ENCODE peak calls at places on chromosomes 4 and X, in nine cellular contexts. One of them, this sample, is unnamed.

GRCh38 chrX:9835585-9836210 is 49.5 kb downstream of the SHROOM2 start:
- DNase-seq in stimulated activated CD4-positive, alpha-beta T cell treated with anti-CD3 and anti-CD28 coated beads, Interleukin-15, amount 100 ng/mL, for 1 hour: no peak
- DNase-seq in effector CD8-positive, alpha-beta T cell: no peak
- DNase-seq in NCI-H1436: no peak
- DNase-seq in adrenal gland: peak
- DNase-seq in astrocyte of the spinal cord: no peak
- DNase-seq in activated CD4-positive, alpha-beta T cell treated with anti-CD3 and anti-CD28 coated beads, Interleukin-2, amount 10 ng/mL, durations not matched to agents 7 days and 5 days: no peak
- DNase-seq in naive B cell: no peak
- DNase-seq in stimulated activated CD8-positive, alpha-beta memory T cell treated with anti-CD3 and anti-CD28 coated beads, Interleukin-4, amount 100 ng/mL, for 4 hours: no peak
- DNase-seq in this sample: no peak

GRCh38 chr4:7943211-7943610 is 3.5 kb upstream of the AFAP1 start:
- DNase-seq in NCI-H1436: no peak
- DNase-seq in stimulated activated CD4-positive, alpha-beta T cell treated with anti-CD3 and anti-CD28 coated beads, Interleukin-15, amount 100 ng/mL, for 1 hour: no peak
- DNase-seq in naive B cell: no peak
- DNase-seq in activated CD4-positive, alpha-beta T cell treated with anti-CD3 and anti-CD28 coated beads, Interleukin-2, amount 10 ng/mL, durations not matched to agents 7 days and 5 days: no peak
- DNase-seq in stimulated activated CD8-positive, alpha-beta memory T cell treated with anti-CD3 and anti-CD28 coated beads, Interleukin-4, amount 100 ng/mL, for 4 hours: no peak
- DNase-seq in effector CD8-positive, alpha-beta T cell: no peak
- DNase-seq in astrocyte of the spinal cord: no peak
- DNase-seq in adrenal gland: no peak
- DNase-seq in this sample: no peak

GRCh38 chr4:15117270-15117946 is 115.1 kb downstream of the CPEB2 start:
- DNase-seq in activated CD4-positive, alpha-beta T cell treated with anti-CD3 and anti-CD28 coated beads, Interleukin-2, amount 10 ng/mL, durations not matched to agents 7 days and 5 days: no peak
- DNase-seq in stimulated activated CD4-positive, alpha-beta T cell treated with anti-CD3 and anti-CD28 coated beads, Interleukin-15, amount 100 ng/mL, for 1 hour: no peak
- DNase-seq in naive B cell: no peak
- DNase-seq in NCI-H1436: no peak
- DNase-seq in effector CD8-positive, alpha-beta T cell: no peak
- DNase-seq in astrocyte of the spinal cord: no peak
- DNase-seq in adrenal gland: no peak
- DNase-seq in stimulated activated CD8-positive, alpha-beta memory T cell treated with anti-CD3 and anti-CD28 coated beads, Interleukin-4, amount 100 ng/mL, for 4 hours: no peak
- DNase-seq in this sample: no peak

GRCh38 chr4:100828986-100829685 is 311.3 kb upstream of the EMCN start:
- DNase-seq in activated CD4-positive, alpha-beta T cell treated with anti-CD3 and anti-CD28 coated beads, Interleukin-2, amount 10 ng/mL, durations not matched to agents 7 days and 5 days: no peak
- DNase-seq in naive B cell: no peak
- DNase-seq in effector CD8-positive, alpha-beta T cell: no peak
- DNase-seq in stimulated activated CD8-positive, alpha-beta memory T cell treated with anti-CD3 and anti-CD28 coated beads, Interleukin-4, amount 100 ng/mL, for 4 hours: no peak
- DNase-seq in stimulated activated CD4-positive, alpha-beta T cell treated with anti-CD3 and anti-CD28 coated beads, Interleukin-15, amount 100 ng/mL, for 1 hour: no peak
- DNase-seq in adrenal gland: no peak
- DNase-seq in astrocyte of the spinal cord: peak
- DNase-seq in NCI-H1436: no peak
- DNase-seq in this sample: no peak

GRCh38 chrX:9538544-9539045 is 73.7 kb downstream of the TBL1X start:
- DNase-seq in NCI-H1436: peak
- DNase-seq in naive B cell: no peak
- DNase-seq in adrenal gland: no peak
- DNase-seq in stimulated activated CD4-positive, alpha-beta T cell treated with anti-CD3 and anti-CD28 coated beads, Interleukin-15, amount 100 ng/mL, for 1 hour: no peak
- DNase-seq in activated CD4-positive, alpha-beta T cell treated with anti-CD3 and anti-CD28 coated beads, Interleukin-2, amount 10 ng/mL, durations not matched to agents 7 days and 5 days: no peak
- DNase-seq in astrocyte of the spinal cord: no peak
- DNase-seq in stimulated activated CD8-positive, alpha-beta memory T cell treated with anti-CD3 and anti-CD28 coated beads, Interleukin-4, amount 100 ng/mL, for 4 hours: no peak
- DNase-seq in effector CD8-positive, alpha-beta T cell: no peak
- DNase-seq in this sample: no peak

GRCh38 chrX:123184199-123184857 is at the start of gene GRIA3:
- DNase-seq in naive B cell: no peak
- DNase-seq in adrenal gland: peak
- DNase-seq in effector CD8-positive, alpha-beta T cell: no peak
- DNase-seq in stimulated activated CD4-positive, alpha-beta T cell treated with anti-CD3 and anti-CD28 coated beads, Interleukin-15, amount 100 ng/mL, for 1 hour: no peak
- DNase-seq in NCI-H1436: no peak
- DNase-seq in stimulated activated CD8-positive, alpha-beta memory T cell treated with anti-CD3 and anti-CD28 coated beads, Interleukin-4, amount 100 ng/mL, for 4 hours: no peak
- DNase-seq in activated CD4-positive, alpha-beta T cell treated with anti-CD3 and anti-CD28 coated beads, Interleukin-2, amount 10 ng/mL, durations not matched to agents 7 days and 5 days: no peak
- DNase-seq in astrocyte of the spinal cord: peak
- DNase-seq in this sample: no peak

GRCh38 chr4:6898763-6899162 is 10.9 kb upstream of the TBC1D14 start:
- DNase-seq in naive B cell: no peak
- DNase-seq in effector CD8-positive, alpha-beta T cell: no peak
- DNase-seq in stimulated activated CD8-positive, alpha-beta memory T cell treated with anti-CD3 and anti-CD28 coated beads, Interleukin-4, amount 100 ng/mL, for 4 hours: no peak
- DNase-seq in astrocyte of the spinal cord: no peak
- DNase-seq in activated CD4-positive, alpha-beta T cell treated with anti-CD3 and anti-CD28 coated beads, Interleukin-2, amount 10 ng/mL, durations not matched to agents 7 days and 5 days: no peak
- DNase-seq in NCI-H1436: no peak
- DNase-seq in stimulated activated CD4-positive, alpha-beta T cell treated with anti-CD3 and anti-CD28 coated beads, Interleukin-15, amount 100 ng/mL, for 1 hour: no peak
- DNase-seq in adrenal gland: no peak
- DNase-seq in this sample: no peak

GRCh38 chr4:87458913-87459312 is 36.5 kb downstream of the NUDT9 start:
- DNase-seq in stimulated activated CD4-positive, alpha-beta T cell treated with anti-CD3 and anti-CD28 coated beads, Interleukin-15, amount 100 ng/mL, for 1 hour: no peak
- DNase-seq in stimulated activated CD8-positive, alpha-beta memory T cell treated with anti-CD3 and anti-CD28 coated beads, Interleukin-4, amount 100 ng/mL, for 4 hours: no peak
- DNase-seq in NCI-H1436: no peak
- DNase-seq in effector CD8-positive, alpha-beta T cell: no peak
- DNase-seq in astrocyte of the spinal cord: no peak
- DNase-seq in naive B cell: no peak
- DNase-seq in activated CD4-positive, alpha-beta T cell treated with anti-CD3 and anti-CD28 coated beads, Interleukin-2, amount 10 ng/mL, durations not matched to agents 7 days and 5 days: no peak
- DNase-seq in adrenal gland: no peak
- DNase-seq in this sample: no peak

GRCh38 chr4:34826660-34827059 is 1417.7 kb downstream of the ARAP2 start:
- DNase-seq in stimulated activated CD4-positive, alpha-beta T cell treated with anti-CD3 and anti-CD28 coated beads, Interleukin-15, amount 100 ng/mL, for 1 hour: no peak
- DNase-seq in astrocyte of the spinal cord: no peak
- DNase-seq in stimulated activated CD8-positive, alpha-beta memory T cell treated with anti-CD3 and anti-CD28 coated beads, Interleukin-4, amount 100 ng/mL, for 4 hours: no peak
- DNase-seq in adrenal gland: no peak
- DNase-seq in effector CD8-positive, alpha-beta T cell: no peak
- DNase-seq in activated CD4-positive, alpha-beta T cell treated with anti-CD3 and anti-CD28 coated beads, Interleukin-2, amount 10 ng/mL, durations not matched to agents 7 days and 5 days: no peak
- DNase-seq in naive B cell: no peak
- DNase-seq in NCI-H1436: no peak
- DNase-seq in this sample: no peak

GRCh38 chr4:153542131-153542530 is 76.0 kb downstream of the TMEM131L start:
- DNase-seq in activated CD4-positive, alpha-beta T cell treated with anti-CD3 and anti-CD28 coated beads, Interleukin-2, amount 10 ng/mL, durations not matched to agents 7 days and 5 days: no peak
- DNase-seq in NCI-H1436: no peak
- DNase-seq in stimulated activated CD8-positive, alpha-beta memory T cell treated with anti-CD3 and anti-CD28 coated beads, Interleukin-4, amount 100 ng/mL, for 4 hours: no peak
- DNase-seq in effector CD8-positive, alpha-beta T cell: no peak
- DNase-seq in naive B cell: no peak
- DNase-seq in stimulated activated CD4-positive, alpha-beta T cell treated with anti-CD3 and anti-CD28 coated beads, Interleukin-15, amount 100 ng/mL, for 1 hour: no peak
- DNase-seq in astrocyte of the spinal cord: no peak
- DNase-seq in adrenal gland: no peak
- DNase-seq in this sample: no peak

GRCh38 chr4:70721747-70722146 is at the start of gene RUFY3:
- DNase-seq in stimulated activated CD8-positive, alpha-beta memory T cell treated with anti-CD3 and anti-CD28 coated beads, Interleukin-4, amount 100 ng/mL, for 4 hours: no peak
- DNase-seq in adrenal gland: peak
- DNase-seq in naive B cell: no peak
- DNase-seq in effector CD8-positive, alpha-beta T cell: no peak
- DNase-seq in NCI-H1436: peak
- DNase-seq in astrocyte of the spinal cord: peak
- DNase-seq in activated CD4-positive, alpha-beta T cell treated with anti-CD3 and anti-CD28 coated beads, Interleukin-2, amount 10 ng/mL, durations not matched to agents 7 days and 5 days: no peak
- DNase-seq in stimulated activated CD4-positive, alpha-beta T cell treated with anti-CD3 and anti-CD28 coated beads, Interleukin-15, amount 100 ng/mL, for 1 hour: no peak
- DNase-seq in this sample: no peak

GRCh38 chr4:181509073-181509472 is 734.1 kb upstream of the TENM3 start:
- DNase-seq in effector CD8-positive, alpha-beta T cell: no peak
- DNase-seq in stimulated activated CD8-positive, alpha-beta memory T cell treated with anti-CD3 and anti-CD28 coated beads, Interleukin-4, amount 100 ng/mL, for 4 hours: no peak
- DNase-seq in naive B cell: no peak
- DNase-seq in stimulated activated CD4-positive, alpha-beta T cell treated with anti-CD3 and anti-CD28 coated beads, Interleukin-15, amount 100 ng/mL, for 1 hour: no peak
- DNase-seq in astrocyte of the spinal cord: no peak
- DNase-seq in NCI-H1436: no peak
- DNase-seq in activated CD4-positive, alpha-beta T cell treated with anti-CD3 and anti-CD28 coated beads, Interleukin-2, amount 10 ng/mL, durations not matched to agents 7 days and 5 days: no peak
- DNase-seq in adrenal gland: no peak
- DNase-seq in this sample: no peak

GRCh38 chr4:3498407-3498806 is 33.8 kb downstream of the LRPAP1 start:
- DNase-seq in naive B cell: no peak
- DNase-seq in stimulated activated CD4-positive, alpha-beta T cell treated with anti-CD3 and anti-CD28 coated beads, Interleukin-15, amount 100 ng/mL, for 1 hour: no peak
- DNase-seq in NCI-H1436: no peak
- DNase-seq in activated CD4-positive, alpha-beta T cell treated with anti-CD3 and anti-CD28 coated beads, Interleukin-2, amount 10 ng/mL, durations not matched to agents 7 days and 5 days: no peak
- DNase-seq in stimulated activated CD8-positive, alpha-beta memory T cell treated with anti-CD3 and anti-CD28 coated beads, Interleukin-4, amount 100 ng/mL, for 4 hours: no peak
- DNase-seq in effector CD8-positive, alpha-beta T cell: no peak
- DNase-seq in adrenal gland: no peak
- DNase-seq in astrocyte of the spinal cord: no peak
- DNase-seq in this sample: no peak

GRCh38 chr4:115154826-115155225 is 41.4 kb upstream of the NDST4 start:
- DNase-seq in effector CD8-positive, alpha-beta T cell: no peak
- DNase-seq in NCI-H1436: no peak
- DNase-seq in astrocyte of the spinal cord: no peak
- DNase-seq in activated CD4-positive, alpha-beta T cell treated with anti-CD3 and anti-CD28 coated beads, Interleukin-2, amount 10 ng/mL, durations not matched to agents 7 days and 5 days: no peak
- DNase-seq in adrenal gland: no peak
- DNase-seq in naive B cell: no peak
- DNase-seq in stimulated activated CD4-positive, alpha-beta T cell treated with anti-CD3 and anti-CD28 coated beads, Interleukin-15, amount 100 ng/mL, for 1 hour: no peak
- DNase-seq in stimulated activated CD8-positive, alpha-beta memory T cell treated with anti-CD3 and anti-CD28 coated beads, Interleukin-4, amount 100 ng/mL, for 4 hours: no peak
- DNase-seq in this sample: no peak

This sample was measured in CD4-positive, alpha-beta memory T cell.